ENCODE peak calls at places on chromosomes 2 and 18, in five cellular contexts. B is HFF-Myc; G is kidney; Y is stimulated activated CD4-positive, alpha-beta T cell treated with anti-CD3 and anti-CD28 coated beads, Interleukin-1b, Interleukin-23, amount 100 ng/mL, for 24 hours; P is stimulated activated CD8-positive, alpha-beta memory T cell treated with anti-CD3 and anti-CD28 coated beads, Interleukin-7, amount 100 ng/mL, for 1 hour. S is an unnamed sample.

GRCh38 chr2:41966920-41967319 is 80.9 kb upstream of the PKDCC start:
- DNase-seq in P (no peak), B (no peak), G (peak), Y (no peak), S (peak)

GRCh38 chr2:8821276-8822217 is 15.9 kb downstream of the KIDINS220 start:
- DNase-seq in G (no peak), Y (no peak), P (no peak), B (no peak), S (no peak)

GRCh38 chr18:50469380-50469781 is 90.5 kb upstream of the MAPK4 start:
- DNase-seq in Y (no peak), G (no peak), P (no peak), B (no peak), S (no peak)

GRCh38 chr18:77059294-77059916 is 73.2 kb downstream of the MBP start:
- DNase-seq in G (no peak), B (no peak), P (no peak), Y (no peak), S (no peak)

GRCh38 chr2:216596234-216596985 is 36.8 kb upstream of the IGFBP2 start:
- DNase-seq in P (no peak), B (peak), G (no peak), Y (no peak), S (no peak)

GRCh38 chr2:46718797-46719196 is 196.8 kb downstream of the MCFD2 start:
- DNase-seq in P (no peak), Y (no peak), B (no peak), G (no peak), S (no peak)

GRCh38 chr18:48997985-48998831 is 47.4 kb upstream of the SMAD7 start:
- DNase-seq in G (peak), Y (no peak), B (peak), P (no peak), S (peak)

GRCh38 chr2:217356795-217357194 is 496.9 kb upstream of the TNP1 start:
- DNase-seq in B (no peak), G (no peak), P (no peak), Y (no peak), S (no peak)

GRCh38 chr2:190344275-190344827 is 962 bp downstream of the INPP1 start:
- DNase-seq in Y (no peak), P (no peak), G (no peak), B (no peak), S (no peak)